ENCODE peak calls at places on chromosomes 11 and 22, in six cellular contexts. O is stomach, C is transverse colon, H is H1, Y is HCT116, N is suprapubic skin. K is an unnamed sample.

GRCh38 chr11:24587655-24588054 is 90.8 kb downstream of the LUZP2 start:
- DNase-seq in C (no peak), N (no peak), O (no peak), H (no peak), Y (no peak), K (no peak)

GRCh38 chr11:133833899-133834296 is 11.4 kb downstream of the SPATA19 start:
- DNase-seq in H (no peak), O (no peak), Y (no peak), C (no peak), N (no peak), K (peak; percentile 64)

GRCh38 chr11:15918674-15919073 is 437.7 kb downstream of the SOX6 start:
- DNase-seq in H (no peak), Y (no peak), O (no peak), N (no peak), C (no peak), K (no peak)

GRCh38 chr11:70517996-70518907 is 119.9 kb downstream of the CTTN start:
- DNase-seq in O (no peak), H (no peak), Y (no peak), N (no peak), C (no peak), K (no peak)

GRCh38 chr11:80388133-80388532 is 947.3 kb upstream of the TENM4 start:
- DNase-seq in N (no peak), O (no peak), H (no peak), Y (no peak), C (no peak), K (no peak)

GRCh38 chr22:40638261-40638660 is 1.7 kb upstream of the MRTFA start:
- DNase-seq in N (no peak), O (no peak), H (no peak), Y (no peak), C (no peak), K (no peak)

GRCh38 chr22:23079814-23080521 is 9.6 kb downstream of the GNAZ start:
- DNase-seq in H (no peak), N (no peak), O (no peak), C (no peak), Y (no peak), K (no peak)

GRCh38 chr22:47029244-47030001 is 267.0 kb downstream of the TBC1D22A start:
- DNase-seq in Y (no peak), O (no peak), H (no peak), C (peak; percentile 6), N (peak; percentile 62), K (no peak)

GRCh38 chr11:4454031-4454430 is 4.9 kb downstream of the OR52K2 start:
- DNase-seq in O (no peak), Y (no peak), N (no peak), C (no peak), H (no peak), K (no peak)

GRCh38 chr11:7869467-7869866 is 61.6 kb downstream of the OR10A6 start:
- DNase-seq in O (no peak), C (no peak), Y (no peak), H (no peak), N (no peak), K (no peak)

GRCh38 chr11:132683602-132684001 is 848.7 kb downstream of the OPCML start:
- DNase-seq in O (no peak), C (no peak), Y (no peak), H (no peak), N (no peak), K (no peak)

GRCh38 chr22:31940506-31940905 is 3.8 kb upstream of the YWHAH start:
- DNase-seq in N (no peak), Y (no peak), H (no peak), C (no peak), O (no peak), K (no peak)

GRCh38 chr22:31938258-31938657 is 6.1 kb upstream of the YWHAH start:
- DNase-seq in N (no peak), H (no peak), Y (no peak), O (no peak), C (no peak), K (no peak)

GRCh38 chr22:31933816-31934482 is 10.4 kb upstream of the YWHAH start:
- DNase-seq in H (no peak), Y (no peak), N (no peak), O (no peak), C (no peak), K (no peak)

GRCh38 chr22:31935961-31936635 is 8.2 kb upstream of the YWHAH start:
- DNase-seq in H (no peak), N (no peak), O (no peak), Y (no peak), C (no peak), K (no peak)

GRCh38 chr22:31937328-31937727 is 7.0 kb upstream of the YWHAH start:
- DNase-seq in O (no peak), Y (no peak), N (no peak), H (no peak), C (no peak), K (no peak)
- TF ChIP-seq POLR2AphosphoS5 in O (no peak), Y (no peak), N (no peak), H (no peak), C (no peak), K (no peak)

DNA sequence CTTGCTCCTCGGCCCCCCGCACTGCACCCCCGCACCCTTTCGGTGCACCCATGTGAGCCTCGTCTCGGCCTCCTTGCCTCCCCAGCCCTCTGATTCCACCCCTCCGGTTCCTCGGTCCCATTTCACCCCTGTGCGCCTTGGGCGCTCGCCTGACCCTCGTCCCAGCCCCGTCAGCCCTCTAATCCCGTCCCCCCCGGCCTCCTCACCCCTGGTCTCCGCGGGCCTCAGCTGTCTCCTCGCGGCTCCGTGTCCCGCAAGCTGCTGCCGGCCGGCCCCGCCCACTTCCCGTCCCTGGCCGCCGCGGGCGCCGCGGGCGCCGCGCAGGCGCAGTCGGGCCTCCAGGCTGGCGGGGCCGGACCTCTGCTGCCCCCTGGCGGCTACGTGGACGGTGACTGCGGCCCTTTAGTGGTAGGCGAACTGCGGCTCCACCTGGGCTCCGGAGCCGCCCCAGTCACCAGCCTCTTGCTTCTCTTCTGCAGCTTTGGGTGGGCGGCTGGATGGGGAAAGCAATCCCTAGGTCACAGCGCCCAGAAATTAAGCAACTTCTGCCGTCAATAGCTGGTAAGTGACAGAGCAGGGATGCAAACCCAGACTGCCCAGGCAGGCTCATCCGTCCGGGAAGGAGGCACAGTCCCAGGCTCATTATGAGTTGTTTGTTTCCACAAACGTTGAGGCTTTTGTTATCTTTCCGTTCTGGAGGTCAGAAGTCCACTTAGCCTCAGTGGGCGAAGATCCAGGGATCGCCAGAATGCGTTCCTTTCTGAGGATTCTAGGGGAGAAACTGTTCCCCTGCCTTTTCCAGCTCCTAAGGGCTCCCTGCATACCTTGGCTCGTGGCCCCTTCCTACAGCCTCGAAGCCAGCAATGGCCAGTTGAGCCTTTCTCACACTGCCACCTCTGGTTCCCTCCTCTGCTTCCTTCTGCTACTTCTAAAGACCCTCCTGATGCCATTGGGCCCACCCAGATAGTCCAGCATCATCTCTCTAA is at the start of gene PPM1F:
- DNase-seq in C (peak; percentile 90), O (peak; percentile 91), Y (no peak), H (peak; percentile 46), N (peak; percentile 88), K (peak; percentile 93)
- TF ChIP-seq POLR2A in C (no peak), O (no peak), Y (peak; percentile 47), H (no peak), N (no peak), K (no peak)

DNA sequence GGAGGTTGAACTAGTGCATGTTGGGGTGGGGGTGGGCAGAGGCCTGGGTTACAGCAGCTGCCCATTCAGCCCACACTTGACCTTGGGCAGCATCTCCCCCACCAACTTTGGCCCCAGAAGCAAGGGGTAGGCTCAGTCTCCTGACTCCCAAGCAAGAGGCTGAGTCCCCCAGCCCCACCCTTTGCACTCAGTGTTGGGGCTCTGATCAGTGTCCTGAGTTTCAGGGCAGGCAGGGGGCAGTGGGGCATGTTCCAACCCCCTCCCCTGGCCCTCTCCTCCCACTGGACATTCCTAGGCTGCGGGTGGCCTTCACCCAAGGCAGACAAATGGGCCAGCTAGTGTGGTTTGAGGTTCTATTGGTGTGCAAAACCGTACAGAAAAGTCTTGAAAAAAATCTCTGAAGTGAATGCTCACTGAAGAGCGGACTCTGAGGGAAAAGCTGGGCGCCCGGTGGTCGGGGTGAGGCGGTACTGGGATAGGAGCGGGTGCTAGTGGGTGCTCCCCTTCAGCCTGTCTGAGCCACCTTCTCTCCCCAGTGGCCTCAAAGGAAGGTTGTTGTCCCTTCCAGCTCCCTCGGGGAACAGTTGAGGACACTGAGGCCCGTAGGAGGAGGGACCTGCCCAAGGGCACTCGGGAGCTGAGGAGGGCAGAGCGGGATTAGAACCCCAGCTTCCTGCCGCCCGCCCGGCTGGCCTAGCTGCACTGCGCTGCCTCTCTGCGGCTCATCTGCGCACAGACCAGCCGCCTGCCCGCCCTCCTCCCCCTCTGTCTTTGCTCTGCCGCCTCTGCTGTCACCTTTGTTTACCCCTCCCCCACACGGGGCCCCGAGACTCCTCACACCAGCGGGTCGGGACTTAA is 4.0 kb downstream of the KCNC1 start:
- DNase-seq in O (no peak), Y (no peak), C (no peak), H (no peak), N (peak; percentile 40), K (no peak)
- H3K27me3 ChIP-seq in O (peaks cover 88% of the 10 kb centered on the region), Y (no peaks in the 10 kb centered on the region), C (peaks cover 75% of the 10 kb centered on the region), H (peaks cover 21% of the 10 kb centered on the region), N (peaks cover 76% of the 10 kb centered on the region), K (peaks cover 34% of the 10 kb centered on the region)

GRCh38 chr22:29387921-29388758 is at the start of gene AP1B1:
- DNase-seq in N (peak; percentile 95), H (peak; percentile 82), O (peak; percentile 98), Y (peak; percentile 87), C (peak; percentile 97), K (peak; percentile 96)
- TF ChIP-seq POLR2AphosphoS5 in N (no peak), H (no peak), O (peak; percentile 96), Y (peak; percentile 79), C (peak; percentile 92), K (peak; percentile 87)

GRCh38 chr11:125588505-125588904 is 4.1 kb upstream of the STT3A start:
- DNase-seq in Y (peak; percentile 16), C (no peak), N (no peak), O (no peak), H (no peak), K (no peak)

GRCh38 chr11:125593113-125593761 is 585 bp downstream of the STT3A start:
- DNase-seq in H (no peak), O (no peak), N (no peak), Y (peak; percentile 16), C (peak; percentile 22), K (no peak)

GRCh38 chr11:125594958-125595357 is 2.3 kb downstream of the STT3A start:
- DNase-seq in Y (no peak), H (no peak), O (no peak), C (no peak), N (no peak), K (no peak)

GRCh38 chr11:125591659-125592304 is 870 bp upstream of the STT3A start:
- DNase-seq in N (peak; percentile 70), Y (no peak), H (no peak), C (peak; percentile 37), O (peak; percentile 37), K (no peak)

GRCh38 chr11:125592305-125593112 is at the start of gene STT3A:
- DNase-seq in Y (peak; percentile 100), C (peak; percentile 99), N (peak; percentile 100), O (peak; percentile 99), H (peak; percentile 98), K (peak; percentile 100)
- TF ChIP-seq POLR2A in Y (peak; percentile 65), C (peak; percentile 92), N (no peak), O (peak; percentile 84), H (peak; percentile 77), K (peak; percentile 26)

DNA sequence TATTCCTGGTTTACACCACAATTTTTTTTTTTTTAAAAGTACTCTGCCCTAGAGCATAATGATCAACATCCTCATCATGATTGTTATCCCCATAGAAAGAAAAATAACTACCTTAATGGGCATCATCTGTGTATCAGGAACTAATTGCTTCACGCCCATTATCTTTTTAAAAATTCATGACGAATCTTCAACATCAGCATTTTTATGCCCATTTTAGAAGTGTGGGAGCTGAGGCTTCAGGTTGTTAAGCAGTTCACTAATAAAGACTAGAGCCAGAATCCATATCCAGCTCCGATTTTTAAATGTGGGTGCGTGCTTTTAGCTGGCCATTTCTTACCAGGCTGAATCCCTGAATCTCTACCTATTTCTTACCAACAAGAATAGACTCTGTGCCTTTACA is 92.9 kb upstream of the KCNA4 start:
- DNase-seq in Y (no peak), O (no peak), N (no peak), H (no peak), C (no peak), K (no peak)
- H3K27me3 ChIP-seq in Y (no peaks in the 10 kb centered on the region), O (no peaks in the 10 kb centered on the region), N (no peaks in the 10 kb centered on the region), H (peaks cover 10% of the 10 kb centered on the region), C (no peaks in the 10 kb centered on the region), K (no peaks in the 10 kb centered on the region)